ENCODE peak calls at places on chromosomes 12 and 14, in six cellular contexts. V, W, B, K, C and H are unnamed samples.

GRCh38 chr14:62497708-62498107 is 547.5 kb downstream of the KCNH5 start:
- DNase-seq in B (no peak), K (no peak), C (no peak), W (no peak), V (no peak), H (no peak)

GRCh38 chr14:79293482-79293881 is 917.8 kb downstream of the DIO2 start:
- DNase-seq in B (no peak), C (no peak), W (no peak), K (no peak), V (no peak), H (no peak)

GRCh38 chr12:76002598-76003262 is 28.8 kb downstream of the PHLDA1 start:
- DNase-seq in V (no peak), B (no peak), K (no peak), C (no peak), W (no peak), H (no peak)

GRCh38 chr12:39393890-39394289 is 49.0 kb downstream of the KIF21A start:
- DNase-seq in W (no peak), B (no peak), V (no peak), K (no peak), C (no peak), H (peak; percentile 63)

GRCh38 chr12:5568325-5568981 is 136.5 kb downstream of the NTF3 start:
- DNase-seq in K (no peak), W (no peak), B (no peak), C (no peak), V (no peak), H (no peak)

GRCh38 chr12:105741786-105742566 is 396.8 kb downstream of the NUAK1 start:
- DNase-seq in B (peak; percentile 90), C (no peak), W (no peak), K (peak; percentile 71), V (peak; percentile 32), H (no peak)

GRCh38 chr14:93736378-93737014 is 51.8 kb downstream of the PRIMA1 start:
- DNase-seq in W (no peak), C (no peak), B (no peak), K (no peak), V (no peak), H (no peak)

GRCh38 chr12:39919790-39920189 is 186.1 kb downstream of the SLC2A13 start:
- DNase-seq in K (no peak), B (no peak), W (no peak), V (no peak), C (no peak), H (no peak)

GRCh38 chr12:129119537-129119936 is 266.3 kb downstream of the GLT1D1 start:
- DNase-seq in K (no peak), W (no peak), C (no peak), B (peak; percentile 9), V (no peak), H (peak; percentile 13)

GRCh38 chr12:7716391-7716790 is 5.2 kb downstream of the DPPA3 start:
- DNase-seq in B (no peak), V (peak; percentile 9), K (peak; percentile 20), C (peak; percentile 14), W (no peak), H (peak; percentile 79)

GRCh38 chr12:83186437-83186836 is 499.7 kb downstream of the TMTC2 start:
- DNase-seq in W (no peak), K (no peak), V (no peak), C (no peak), B (no peak), H (no peak)

GRCh38 chr12:31961137-31961536 is 1.9 kb downstream of the RESF1 start:
- DNase-seq in W (no peak), B (no peak), C (no peak), K (no peak), V (no peak), H (no peak)

GRCh38 chr12:12265571-12266388 is 1.1 kb downstream of the LRP6 start:
- DNase-seq in B (peak; percentile 26), C (peak; percentile 13), W (peak; percentile 64), K (peak; percentile 37), V (no peak), H (peak; percentile 44)

GRCh38 chr12:54259194-54260011 is 20.5 kb downstream of the CBX5 start:
- DNase-seq in K (peak; percentile 92), B (peak; percentile 76), V (peak; percentile 61), W (peak; percentile 98), C (peak; percentile 87), H (peak; percentile 96)

GRCh38 chr12:124713436-124714082 is 146.1 kb upstream of the NCOR2 start:
- DNase-seq in K (no peak), V (peak; percentile 92), B (peak; percentile 78), W (no peak), C (no peak), H (no peak)

GRCh38 chr12:124310178-124310577 is 15.3 kb downstream of the RFLNA start:
- DNase-seq in K (no peak), V (no peak), C (no peak), W (no peak), B (no peak), H (no peak)

GRCh38 chr12:13462450-13462849 is 265.9 kb downstream of the EMP1 start:
- DNase-seq in V (no peak), C (no peak), K (no peak), B (no peak), W (no peak), H (no peak)